ENCODE peak calls at places on chromosomes 11 and 22, in six cellular contexts. F is AG04450; N is astrocyte of the spinal cord; H is GM23338; A is CD8-positive, alpha-beta T cell; L is A549. E is an unnamed sample.

GRCh38 chr22:29041408-29041807 is 20.2 kb downstream of the C22orf31 start:
- DNase-seq in A (no peak), L (no peak), N (peak), H (no peak), F (no peak), E (no peak)

GRCh38 chr11:134691985-134692384 is 279.9 kb upstream of the B3GAT1 start:
- DNase-seq in N (no peak), L (no peak), A (no peak), F (no peak), H (no peak), E (no peak)

GRCh38 chr11:57778318-57779037 is 16.9 kb downstream of the CTNND1 start:
- DNase-seq in N (peak), F (peak), L (peak), H (peak), A (no peak), E (no peak)

GRCh38 chr22:49715450-49715849 is 112.2 kb downstream of the BRD1 start:
- DNase-seq in L (no peak), F (no peak), H (no peak), A (no peak), N (no peak), E (no peak)

GRCh38 chr22:23754220-23754919 is at the start of gene VPREB3:
- DNase-seq in H (peak), N (no peak), L (no peak), F (no peak), A (no peak), E (no peak)

GRCh38 chr22:34842630-34843029 is 223.3 kb upstream of the ISX start:
- DNase-seq in N (no peak), L (no peak), H (peak), F (no peak), A (no peak), E (no peak)

GRCh38 chr11:87352759-87353707 is 315.3 kb downstream of the TMEM135 start:
- DNase-seq in H (peak), N (peak), A (peak), F (peak), L (peak), E (peak)

GRCh38 chr22:40324468-40325305 is 21.6 kb upstream of the ADSL start:
- DNase-seq in A (peak), F (no peak), N (no peak), H (no peak), L (no peak), E (no peak)

GRCh38 chr11:67776834-67777530 is 102.6 kb upstream of the ALDH3B2 start:
- DNase-seq in L (no peak), F (no peak), A (no peak), H (no peak), N (no peak), E (no peak)

GRCh38 chr11:88886796-88887195 is 179.0 kb downstream of the GRM5 start:
- DNase-seq in N (peak), F (peak), A (peak), H (peak), L (peak), E (peak)
- TF ChIP-seq CTCF in N (no peak), F (peak), A (peak), H (peak), L (peak), E (peak)

GRCh38 chr11:120532082-120532481 is 20.5 kb downstream of the GRIK4 start:
- DNase-seq in F (no peak), N (no peak), H (no peak), A (no peak), L (no peak), E (no peak)
- H3K4me3 ChIP-seq in F (no peak), N (no peak), H (no peak), A (no peak), L (no peak), E (no peak)

DNA sequence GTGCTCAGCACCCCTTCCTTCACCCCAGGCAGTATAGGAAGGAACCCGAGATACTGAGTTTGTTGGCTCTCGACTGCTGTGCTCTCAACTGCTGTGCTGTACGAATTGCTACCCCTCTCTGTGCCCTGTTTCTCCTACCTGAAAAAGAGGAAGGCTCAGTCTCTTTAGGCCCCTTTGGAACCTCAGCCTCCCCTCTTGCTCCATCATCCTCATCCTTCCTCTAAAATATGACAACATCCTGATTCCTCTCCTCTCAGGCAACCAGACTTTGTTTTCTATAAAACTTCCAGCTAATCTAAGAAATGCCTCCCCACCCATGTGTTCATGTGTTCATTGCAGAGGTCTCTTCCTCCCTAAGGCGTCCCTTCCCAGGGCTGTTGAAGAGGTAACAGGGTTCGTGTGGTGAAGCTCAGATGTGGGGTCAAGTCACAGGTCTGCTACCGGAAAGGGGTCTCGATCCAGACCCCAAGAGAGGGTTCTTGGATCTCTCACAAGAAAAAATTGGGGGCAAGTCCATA is 35.5 kb upstream of the CD82 start:
- DNase-seq in F (no peak), N (no peak), L (no peak), H (no peak), A (no peak), E (no peak)
- TF ChIP-seq CTCF in F (no peak), N (no peak), L (no peak), H (no peak), A (no peak), E (no peak)

DNA sequence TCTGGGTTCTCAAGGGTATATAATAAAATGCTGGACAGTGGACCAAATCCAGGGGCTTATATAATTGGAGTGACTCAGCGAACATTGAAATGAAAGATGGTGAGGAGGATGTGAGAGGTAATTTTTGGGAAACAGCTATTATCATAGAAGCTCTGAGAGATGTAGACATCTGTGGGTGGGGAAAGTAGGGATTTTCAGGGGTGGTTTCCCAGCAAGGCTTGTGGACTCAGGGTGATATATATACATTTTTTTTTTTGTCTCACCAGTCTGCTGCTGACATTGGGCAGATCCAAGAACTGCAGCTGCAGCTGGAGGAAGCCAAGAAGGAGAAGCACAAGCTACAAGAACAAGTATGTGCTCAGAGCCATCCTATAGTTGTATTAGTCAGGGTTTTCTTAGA is 208.1 kb downstream of the MYO18B start:
- DNase-seq in H (no peak), N (no peak), A (no peak), L (no peak), F (no peak), E (no peak)
- H3K4me3 ChIP-seq in H (no peak), N (no peak), A (no peak), L (no peak), F (no peak), E (no peak)

GRCh38 chr11:127491589-127491988 is 491.0 kb upstream of the KIRREL3 start:
- DNase-seq in N (no peak), F (no peak), L (no peak), A (no peak), H (no peak), E (no peak)

GRCh38 chr11:127496165-127496564 is 495.6 kb upstream of the KIRREL3 start:
- DNase-seq in F (no peak), N (no peak), A (no peak), L (no peak), H (no peak), E (no peak)

GRCh38 chr11:127490896-127491295 is 490.3 kb upstream of the KIRREL3 start:
- DNase-seq in A (no peak), F (no peak), L (no peak), N (no peak), H (no peak), E (no peak)

GRCh38 chr11:127492025-127492424 is 491.5 kb upstream of the KIRREL3 start:
- DNase-seq in N (peak), H (no peak), L (no peak), A (no peak), F (no peak), E (no peak)

GRCh38 chr11:127493330-127493729 is 492.8 kb upstream of the KIRREL3 start:
- DNase-seq in L (peak), F (no peak), H (peak), A (no peak), N (peak), E (no peak)
- TF ChIP-seq CTCF in L (peak), F (peak), H (peak), A (no peak), N (peak), E (peak)

GRCh38 chr11:71250512-71251158 is 1.7 kb downstream of the SHANK2 start:
- DNase-seq in L (no peak), A (no peak), N (no peak), H (peak), F (no peak), E (no peak)
- H3K4me3 ChIP-seq in L (peak), A (no peak), N (peak), H (peak), F (no peak), E (no peak)

DNA sequence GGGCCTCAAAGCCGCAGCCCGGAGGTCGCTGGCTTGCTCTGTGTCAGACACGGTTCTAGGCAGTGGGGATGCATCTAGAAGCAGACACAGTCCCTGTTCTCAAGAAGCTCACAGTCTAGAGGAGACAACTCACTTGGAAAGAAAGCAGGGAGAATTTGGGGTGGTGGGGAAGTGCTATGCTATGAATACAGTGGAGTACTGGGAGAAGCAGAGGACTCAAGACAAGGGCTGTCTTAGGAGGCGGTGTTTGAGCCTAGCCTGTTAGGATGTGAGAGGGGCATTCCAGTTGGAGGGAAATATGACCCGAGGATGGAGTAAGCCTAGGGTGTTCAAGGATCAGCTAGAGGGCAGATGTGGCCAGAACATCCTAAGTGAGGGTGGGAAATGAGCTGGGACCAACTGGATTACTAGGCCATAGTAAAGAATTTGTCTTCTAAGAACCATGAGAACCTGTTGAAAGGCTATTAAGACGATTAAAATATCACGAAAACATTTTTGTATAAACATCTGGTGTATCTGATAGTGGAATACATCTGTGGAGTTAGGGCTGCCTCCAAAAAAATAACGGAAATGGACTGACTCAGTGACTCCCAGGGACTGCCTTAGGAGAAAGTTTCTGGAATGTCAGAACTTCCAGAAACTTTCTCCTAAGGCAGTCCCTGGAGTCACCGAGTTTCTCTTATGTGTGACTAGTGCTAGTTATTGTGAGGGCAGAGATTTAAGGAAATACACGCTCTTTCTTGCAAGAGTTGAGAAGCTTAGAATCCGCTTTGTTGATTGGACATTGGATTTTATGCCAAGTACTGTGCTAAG is 1.1 kb upstream of the PITPNB start:
- DNase-seq in N (peak), F (no peak), A (no peak), H (peak), L (peak), E (no peak)
- TF ChIP-seq CTCF in N (peak), F (peak), A (no peak), H (no peak), L (no peak), E (no peak)

GRCh38 chr11:130299978-130300377 is 14.7 kb downstream of the ZBTB44 start:
- DNase-seq in N (no peak), L (no peak), F (no peak), H (no peak), A (no peak), E (no peak)
- H3K4me3 ChIP-seq in N (no peak), L (no peak), F (no peak), H (no peak), A (no peak), E (no peak)

GRCh38 chr11:36292311-36292722 is 3.1 kb upstream of the COMMD9 start:
- DNase-seq in F (no peak), A (no peak), N (peak), L (peak), H (peak), E (peak)
- TF ChIP-seq CTCF in F (peak), A (peak), N (peak), L (peak), H (peak), E (peak)

E was measured in GM12864.